ENCODE peak calls at places on chromosomes 3 and 15, in five cellular contexts. F is left ventricle myocardium superior, U is caudate nucleus, K is DMS79, O is thoracic aorta. B is an unnamed sample.

GRCh38 chr3:52533623-52534280 is at the start of gene NT5DC2:
- DNase-seq in F (peak; percentile 90), U (peak; percentile 42), K (peak; percentile 20), O (no peak), B (peak; percentile 78)

GRCh38 chr3:115784739-115785571 is 161.6 kb downstream of the GAP43 start:
- DNase-seq in O (no peak), K (no peak), F (no peak), U (no peak), B (peak; percentile 7)

GRCh38 chr15:41878355-41878699 is 15.5 kb downstream of the SPTBN5 start:
- DNase-seq in U (no peak), O (no peak), F (peak; percentile 83), K (peak; percentile 57), B (peak; percentile 95)

GRCh38 chr3:97882975-97883598 is 61.3 kb downstream of the CRYBG3 start:
- DNase-seq in U (no peak), F (no peak), O (no peak), K (peak; percentile 47), B (no peak)

GRCh38 chr3:77513541-77513940 is 473.6 kb downstream of the ROBO2 start:
- DNase-seq in U (no peak), O (no peak), F (no peak), K (peak; percentile 23), B (no peak)

GRCh38 chr15:88218557-88219214 is 37.9 kb downstream of the NTRK3 start:
- DNase-seq in O (no peak), U (no peak), F (no peak), K (no peak), B (peak; percentile 66)

GRCh38 chr3:134904333-134904771 is 109.3 kb downstream of the EPHB1 start:
- DNase-seq in K (peak; percentile 11), U (no peak), O (no peak), F (no peak), B (no peak)

GRCh38 chr3:11201246-11202024 is 47.1 kb downstream of the HRH1 start:
- DNase-seq in K (no peak), U (no peak), F (no peak), O (peak; percentile 34), B (no peak)

GRCh38 chr3:126606021-126606420 is 47.3 kb upstream of the C3orf22 start:
- DNase-seq in O (no peak), U (no peak), K (no peak), F (no peak), B (no peak)

GRCh38 chr15:87477759-87478687 is 778.5 kb downstream of the NTRK3 start:
- DNase-seq in U (peak; percentile 3), K (peak; percentile 28), F (no peak), O (peak; percentile 21), B (no peak)

GRCh38 chr15:50315814-50316630 is 39.0 kb downstream of the GABPB1 start:
- DNase-seq in O (no peak), U (no peak), K (no peak), F (no peak), B (peak; percentile 13)

B was measured in cerebellum.